ENCODE peak calls at places on chromosomes 3 and 15, in five cellular contexts. One of them, this sample, is unnamed.

GRCh38 chr3:29643034-29643425 is 362.2 kb downstream of the RBMS3 start:
- DNase-seq in NCI-H2081: no peak
- DNase-seq in glutamatergic neuron: no peak
- DNase-seq in OCI-M1: no peak
- DNase-seq in LoVo: no peak
- DNase-seq in this sample: no peak

GRCh38 chr15:68186671-68187397 is 18.3 kb downstream of the CALML4 start:
- DNase-seq in NCI-H2081: peak
- DNase-seq in LoVo: no peak
- DNase-seq in glutamatergic neuron: no peak
- DNase-seq in OCI-M1: no peak
- DNase-seq in this sample: no peak

GRCh38 chr3:171944109-171945016 is 95.0 kb upstream of the FNDC3B start:
- DNase-seq in glutamatergic neuron: no peak
- DNase-seq in OCI-M1: no peak
- DNase-seq in NCI-H2081: no peak
- DNase-seq in LoVo: peak
- DNase-seq in this sample: no peak

GRCh38 chr3:71406945-71407629 is 176.4 kb downstream of the FOXP1 start:
- DNase-seq in OCI-M1: no peak
- DNase-seq in NCI-H2081: no peak
- DNase-seq in glutamatergic neuron: no peak
- DNase-seq in LoVo: no peak
- DNase-seq in this sample: no peak

GRCh38 chr15:96043586-96044171 is 286.8 kb upstream of the NR2F2 start:
- DNase-seq in LoVo: no peak
- DNase-seq in glutamatergic neuron: no peak
- DNase-seq in NCI-H2081: no peak
- DNase-seq in OCI-M1: no peak
- DNase-seq in this sample: no peak

GRCh38 chr3:177284383-177284881 is 87.2 kb upstream of the TBL1XR1 start:
- DNase-seq in LoVo: peak
- DNase-seq in OCI-M1: peak
- DNase-seq in glutamatergic neuron: no peak
- DNase-seq in NCI-H2081: no peak
- DNase-seq in this sample: peak

GRCh38 chr3:107216711-107217110 is 160.5 kb upstream of the CCDC54 start:
- DNase-seq in NCI-H2081: no peak
- DNase-seq in LoVo: peak
- DNase-seq in glutamatergic neuron: no peak
- DNase-seq in OCI-M1: no peak
- DNase-seq in this sample: no peak

GRCh38 chr15:77859491-77860060 is 217.9 kb downstream of the TBC1D2B start:
- DNase-seq in glutamatergic neuron: no peak
- DNase-seq in OCI-M1: no peak
- DNase-seq in LoVo: no peak
- DNase-seq in NCI-H2081: no peak
- DNase-seq in this sample: no peak

GRCh38 chr3:123081718-123082369 is 15.0 kb downstream of the PDIA5 start:
- DNase-seq in LoVo: no peak
- DNase-seq in NCI-H2081: peak
- DNase-seq in glutamatergic neuron: no peak
- DNase-seq in OCI-M1: peak
- DNase-seq in this sample: peak

GRCh38 chr15:79849789-79850188 is 47.0 kb downstream of the MTHFS start:
- DNase-seq in NCI-H2081: peak
- DNase-seq in OCI-M1: peak
- DNase-seq in glutamatergic neuron: peak
- DNase-seq in LoVo: no peak
- DNase-seq in this sample: peak

GRCh38 chr3:162586591-162586990 is 1090.0 kb downstream of the OTOL1 start:
- DNase-seq in LoVo: no peak
- DNase-seq in NCI-H2081: no peak
- DNase-seq in glutamatergic neuron: no peak
- DNase-seq in OCI-M1: no peak
- DNase-seq in this sample: no peak

GRCh38 chr3:143571548-143571947 is 276.7 kb downstream of the SLC9A9 start:
- DNase-seq in NCI-H2081: no peak
- DNase-seq in OCI-M1: no peak
- DNase-seq in glutamatergic neuron: no peak
- DNase-seq in LoVo: no peak
- DNase-seq in this sample: no peak

GRCh38 chr3:60743631-60744164 is 507.6 kb downstream of the FHIT start:
- DNase-seq in NCI-H2081: peak
- DNase-seq in LoVo: no peak
- DNase-seq in glutamatergic neuron: peak
- DNase-seq in OCI-M1: no peak
- DNase-seq in this sample: peak

GRCh38 chr3:37603722-37604121 is 258.0 kb upstream of the CTDSPL start:
- DNase-seq in OCI-M1: no peak
- DNase-seq in glutamatergic neuron: no peak
- DNase-seq in NCI-H2081: no peak
- DNase-seq in LoVo: no peak
- DNase-seq in this sample: no peak

GRCh38 chr15:59333401-59334062 is 39.1 kb downstream of the MYO1E start:
- DNase-seq in LoVo: no peak
- DNase-seq in NCI-H2081: no peak
- DNase-seq in glutamatergic neuron: no peak
- DNase-seq in OCI-M1: no peak
- DNase-seq in this sample: peak

GRCh38 chr15:31399544-31400171 is 73.0 kb downstream of the KLF13 start:
- DNase-seq in OCI-M1: no peak
- DNase-seq in LoVo: no peak
- DNase-seq in glutamatergic neuron: no peak
- DNase-seq in NCI-H2081: no peak
- DNase-seq in this sample: no peak

GRCh38 chr3:69869643-69870042 is 129.9 kb upstream of the SAMMSON start:
- DNase-seq in LoVo: no peak
- DNase-seq in glutamatergic neuron: no peak
- DNase-seq in OCI-M1: no peak
- DNase-seq in NCI-H2081: no peak
- DNase-seq in this sample: no peak

GRCh38 chr3:10025205-10026083 is 793 bp upstream of the FANCD2 start:
- DNase-seq in NCI-H2081: no peak
- DNase-seq in LoVo: no peak
- DNase-seq in glutamatergic neuron: no peak
- DNase-seq in OCI-M1: no peak
- DNase-seq in this sample: no peak

GRCh38 chr15:93027413-93027812 is 61.6 kb downstream of the RGMA start:
- DNase-seq in LoVo: no peak
- DNase-seq in OCI-M1: peak
- DNase-seq in NCI-H2081: no peak
- DNase-seq in glutamatergic neuron: no peak
- DNase-seq in this sample: no peak

GRCh38 chr3:143795849-143796248 is 52.4 kb downstream of the SLC9A9 start:
- DNase-seq in NCI-H2081: no peak
- DNase-seq in glutamatergic neuron: no peak
- DNase-seq in OCI-M1: no peak
- DNase-seq in LoVo: no peak
- DNase-seq in this sample: no peak

GRCh38 chr3:42839616-42840015 is 30.4 kb downstream of the ACKR2 start:
- DNase-seq in glutamatergic neuron: peak
- DNase-seq in OCI-M1: peak
- DNase-seq in NCI-H2081: peak
- DNase-seq in LoVo: peak
- DNase-seq in this sample: peak

GRCh38 chr3:138493804-138494606 is 59.6 kb downstream of the ESYT3 start:
- DNase-seq in NCI-H2081: no peak
- DNase-seq in glutamatergic neuron: no peak
- DNase-seq in OCI-M1: no peak
- DNase-seq in LoVo: no peak
- DNase-seq in this sample: no peak

GRCh38 chr3:189276481-189277190 is 104.9 kb downstream of the TPRG1 start:
- DNase-seq in LoVo: peak
- DNase-seq in glutamatergic neuron: no peak
- DNase-seq in OCI-M1: peak
- DNase-seq in NCI-H2081: peak
- DNase-seq in this sample: no peak

GRCh38 chr3:32552013-32552412 is 18.6 kb downstream of the DYNC1LI1 start:
- DNase-seq in glutamatergic neuron: no peak
- DNase-seq in LoVo: no peak
- DNase-seq in NCI-H2081: no peak
- DNase-seq in OCI-M1: no peak
- DNase-seq in this sample: no peak

GRCh38 chr15:86906406-86906805 is 826.7 kb downstream of the AGBL1 start:
- DNase-seq in OCI-M1: no peak
- DNase-seq in NCI-H2081: no peak
- DNase-seq in glutamatergic neuron: no peak
- DNase-seq in LoVo: no peak
- DNase-seq in this sample: no peak

GRCh38 chr15:45100884-45101622 is 12.9 kb downstream of the DUOX2 start:
- DNase-seq in OCI-M1: no peak
- DNase-seq in glutamatergic neuron: no peak
- DNase-seq in LoVo: no peak
- DNase-seq in NCI-H2081: no peak
- DNase-seq in this sample: no peak

GRCh38 chr3:53677406-53677805 is 168.8 kb downstream of the CHDH start:
- DNase-seq in OCI-M1: peak
- DNase-seq in LoVo: no peak
- DNase-seq in glutamatergic neuron: no peak
- DNase-seq in NCI-H2081: no peak
- DNase-seq in this sample: no peak

GRCh38 chr15:45458746-45459403 is 63.7 kb downstream of the SLC30A4 start:
- DNase-seq in OCI-M1: peak
- DNase-seq in glutamatergic neuron: peak
- DNase-seq in NCI-H2081: peak
- DNase-seq in LoVo: peak
- DNase-seq in this sample: peak